ENCODE peak calls at places on chromosome 1, in five cellular contexts. M is NCI-H146, R is substantia nigra, Q is RPMI8226, E is NCI-H1092 treated with DMSO at 0.1 percent for 48 hours. C is an unnamed sample.

GRCh38 chr1:95393434-95393833 is 159.4 kb downstream of the RWDD3 start:
- DNase-seq in R (no peak), Q (no peak), E (no peak), M (no peak), C (no peak)

GRCh38 chr1:62110198-62110817 is 84.3 kb upstream of the L1TD1 start:
- DNase-seq in R (no peak), M (no peak), E (no peak), Q (no peak), C (no peak)

GRCh38 chr1:97340951-97341350 is 579.9 kb downstream of the DPYD start:
- DNase-seq in R (no peak), Q (no peak), M (no peak), E (no peak), C (no peak)

GRCh38 chr1:223727541-223727940 is 15.2 kb downstream of the CAPN2 start:
- DNase-seq in M (no peak), R (no peak), Q (no peak), E (no peak), C (no peak)

GRCh38 chr1:56477164-56478111 is 101.9 kb downstream of the PLPP3 start:
- DNase-seq in Q (no peak), R (peak), E (no peak), M (no peak), C (no peak)

GRCh38 chr1:203167913-203168200 is 7.8 kb downstream of the MYBPH start:
- DNase-seq in R (no peak), Q (no peak), M (no peak), E (no peak), C (no peak)

GRCh38 chr1:242043165-242043564 is 44.3 kb upstream of the MAP1LC3C start:
- DNase-seq in M (no peak), E (no peak), R (no peak), Q (no peak), C (no peak)

GRCh38 chr1:223674119-223674890 is 8.8 kb upstream of the CAPN8 start:
- DNase-seq in E (no peak), R (no peak), Q (no peak), M (no peak), C (no peak)

GRCh38 chr1:1075148-1075935 is 1.2 kb upstream of the RNF223 start:
- DNase-seq in R (no peak), Q (no peak), M (no peak), E (no peak), C (no peak)

GRCh38 chr1:40450491-40451237 is 388 bp downstream of the ZFP69B start:
- DNase-seq in E (peak), Q (no peak), M (peak), R (peak), C (peak)

GRCh38 chr1:27574871-27575831 is 28.8 kb downstream of the AHDC1 start:
- DNase-seq in E (peak), Q (no peak), M (peak), R (peak), C (peak)

GRCh38 chr1:15033264-15033663 is 120.3 kb upstream of the TMEM51 start:
- DNase-seq in M (no peak), Q (no peak), R (no peak), E (no peak), C (no peak)

GRCh38 chr1:14724234-14724633 is 125.7 kb downstream of the KAZN start:
- DNase-seq in Q (no peak), E (no peak), R (no peak), M (no peak), C (no peak)

GRCh38 chr1:31814631-31815306 is 1.1 kb downstream of the SPOCD1 start:
- DNase-seq in R (no peak), E (no peak), Q (no peak), M (no peak), C (no peak)

GRCh38 chr1:240145120-240145519 is 53.4 kb downstream of the FMN2 start:
- DNase-seq in E (no peak), R (no peak), Q (no peak), M (no peak), C (no peak)

GRCh38 chr1:183914283-183914682 is 109.4 kb downstream of the RGL1 start:
- DNase-seq in M (no peak), Q (no peak), R (no peak), E (no peak), C (no peak)